ENCODE peak calls at places on chromosomes 7 and 10, in ten cellular contexts. D, F, N, K, J, X, G, S, L and E are unnamed samples.

GRCh38 chr7:75596727-75597614 is 104.9 kb downstream of the SPDYE5 start:
- DNase-seq in D (peak), F (peak), N (peak), K (no peak), J (no peak), X (peak), G (no peak), S (no peak), L (no peak), E (no peak)

GRCh38 chr7:136009488-136010079 is 32.4 kb upstream of the MTPN start:
- DNase-seq in D (peak), F (peak), N (peak), K (peak), J (no peak), X (peak), G (peak), S (no peak), L (no peak), E (peak)

GRCh38 chr10:52949899-52950298 is 177.3 kb upstream of the MBL2 start:
- DNase-seq in D (no peak), F (no peak), N (no peak), K (no peak), J (no peak), X (no peak), G (peak), S (no peak), L (no peak), E (peak)

GRCh38 chr10:24360286-24361127 is 151.6 kb downstream of the KIAA1217 start:
- DNase-seq in D (peak), F (peak), N (peak), K (peak), J (no peak), X (peak), G (peak), S (peak), L (peak), E (peak)

GRCh38 chr7:90594791-90595317 is 1.3 kb upstream of the CDK14 start:
- DNase-seq in D (peak), F (peak), N (peak), K (peak), J (no peak), X (peak), G (no peak), S (no peak), L (no peak), E (no peak)

GRCh38 chr10:97708976-97709745 is 4.4 kb upstream of the MARVELD1 start:
- DNase-seq in D (peak), F (peak), N (peak), K (peak), J (peak), X (peak), G (peak), S (peak), L (peak), E (no peak)

GRCh38 chr7:157362729-157363128 is 25.9 kb downstream of the DNAJB6 start:
- DNase-seq in D (no peak), F (no peak), N (no peak), K (no peak), J (no peak), X (no peak), G (no peak), S (no peak), L (no peak), E (no peak)

GRCh38 chr10:33273295-33274002 is 61.0 kb downstream of the NRP1 start:
- DNase-seq in D (peak), F (peak), N (peak), K (peak), J (no peak), X (peak), G (peak), S (no peak), L (no peak), E (no peak)

GRCh38 chr7:155869784-155870076 is 57.5 kb upstream of the SHH start:
- DNase-seq in D (no peak), F (no peak), N (no peak), K (no peak), J (no peak), X (no peak), G (no peak), S (no peak), L (no peak), E (no peak)